ENCODE peak calls at places on chromosomes 5 and 9, in seven cellular contexts. P is NB4, E is body of pancreas, G is heart left ventricle, N is vagina, U is adrenal gland, Y is tibial nerve. K is an unnamed sample.

GRCh38 chr9:87290241-87290700 is 207.4 kb upstream of the DAPK1 start:
- DNase-seq in P (no peak), E (no peak), G (no peak), N (no peak), U (no peak), Y (no peak), K (no peak)

GRCh38 chr5:502325-503079 is 21.7 kb downstream of the SLC9A3 start:
- DNase-seq in P (peak; percentile 54), E (no peak), G (no peak), N (no peak), U (no peak), Y (no peak), K (no peak)

GRCh38 chr9:96554326-96554725 is 65.3 kb downstream of the CDC14B start:
- DNase-seq in P (no peak), E (no peak), G (no peak), N (no peak), U (no peak), Y (no peak), K (no peak)

GRCh38 chr5:56301041-56301440 is 67.9 kb upstream of the ANKRD55 start:
- DNase-seq in P (no peak), E (no peak), G (no peak), N (no peak), U (no peak), Y (no peak), K (no peak)

GRCh38 chr5:124901081-124901480 is 154.6 kb upstream of the ZNF608 start:
- DNase-seq in P (no peak), E (no peak), G (no peak), N (no peak), U (no peak), Y (no peak), K (no peak)

GRCh38 chr9:12774861-12775367 is at the start of gene LURAP1L:
- DNase-seq in P (no peak), E (peak; percentile 79), G (peak; percentile 44), N (no peak), U (peak; percentile 79), Y (no peak), K (no peak)

GRCh38 chr9:91746904-91747303 is 203.1 kb downstream of the ROR2 start:
- DNase-seq in P (no peak), E (no peak), G (no peak), N (no peak), U (no peak), Y (no peak), K (no peak)

GRCh38 chr5:133269707-133270106 is 217.9 kb downstream of the HSPA4 start:
- DNase-seq in P (no peak), E (no peak), G (no peak), N (no peak), U (no peak), Y (no peak), K (no peak)

GRCh38 chr5:157748740-157749461 is 5.4 kb downstream of the LSM11 start:
- DNase-seq in P (no peak), E (no peak), G (no peak), N (no peak), U (peak; percentile 72), Y (no peak), K (no peak)

GRCh38 chr5:50738864-50739263 is 72.4 kb downstream of the PARP8 start:
- DNase-seq in P (no peak), E (no peak), G (no peak), N (no peak), U (no peak), Y (no peak), K (no peak)

GRCh38 chr5:125485003-125485641 is 738.7 kb upstream of the ZNF608 start:
- DNase-seq in P (peak; percentile 25), E (peak; percentile 59), G (peak; percentile 13), N (peak; percentile 95), U (peak; percentile 85), Y (peak; percentile 12), K (no peak)

GRCh38 chr5:180305481-180305880 is 13.6 kb upstream of the MAPK9 start:
- DNase-seq in P (no peak), E (no peak), G (no peak), N (no peak), U (peak; percentile 70), Y (no peak), K (no peak)

GRCh38 chr5:127518319-127518621 is 830 bp downstream of the PRRC1 start:
- DNase-seq in P (no peak), E (no peak), G (no peak), N (no peak), U (no peak), Y (no peak), K (peak; percentile 74)

GRCh38 chr5:160134332-160134731 is 15.1 kb upstream of the PWWP2A start:
- DNase-seq in P (no peak), E (no peak), G (no peak), N (no peak), U (no peak), Y (no peak), K (no peak)

GRCh38 chr5:1400211-1400855 is 44.9 kb downstream of the SLC6A3 start:
- DNase-seq in P (no peak), E (no peak), G (no peak), N (no peak), U (no peak), Y (no peak), K (no peak)

GRCh38 chr5:124240732-124241131 is 505.7 kb downstream of the ZNF608 start:
- DNase-seq in P (no peak), E (no peak), G (no peak), N (no peak), U (no peak), Y (no peak), K (no peak)

GRCh38 chr5:176176231-176176630 is 62.0 kb upstream of the SIMC1 start:
- DNase-seq in P (no peak), E (no peak), G (no peak), N (no peak), U (no peak), Y (no peak), K (no peak)

GRCh38 chr9:76649894-76650293 is 114.3 kb upstream of the PCA3 start:
- DNase-seq in P (no peak), E (no peak), G (no peak), N (no peak), U (no peak), Y (no peak), K (no peak)

GRCh38 chr5:27472000-27472763 is 433.8 kb upstream of the CDH9 start:
- DNase-seq in P (peak; percentile 21), E (peak; percentile 25), G (no peak), N (no peak), U (no peak), Y (no peak), K (peak; percentile 45)

GRCh38 chr5:167814828-167815227 is 476.6 kb upstream of the WWC1 start:
- DNase-seq in P (no peak), E (peak; percentile 9), G (no peak), N (no peak), U (no peak), Y (no peak), K (no peak)

GRCh38 chr9:29873579-29873978 is 2300.3 kb upstream of the C9orf72 start:
- DNase-seq in P (no peak), E (no peak), G (no peak), N (no peak), U (no peak), Y (no peak), K (no peak)

GRCh38 chr5:80761966-80762365 is 107.2 kb upstream of the DHFR start:
- DNase-seq in P (no peak), E (no peak), G (no peak), N (no peak), U (no peak), Y (no peak), K (no peak)

GRCh38 chr5:92605591-92605990 is 975.4 kb downstream of the NR2F1-AS1 start:
- DNase-seq in P (no peak), E (no peak), G (no peak), N (no peak), U (no peak), Y (no peak), K (no peak)

GRCh38 chr9:35790385-35791291 is 753 bp upstream of the NPR2 start:
- DNase-seq in P (peak; percentile 63), E (peak; percentile 78), G (peak; percentile 79), N (no peak), U (peak; percentile 90), Y (peak; percentile 45), K (peak; percentile 85)

GRCh38 chr9:87551692-87552303 is 54.1 kb downstream of the DAPK1 start:
- DNase-seq in P (no peak), E (no peak), G (no peak), N (no peak), U (peak; percentile 56), Y (no peak), K (peak; percentile 96)

GRCh38 chr9:36993933-36994764 is 39.9 kb downstream of the PAX5 start:
- DNase-seq in P (no peak), E (no peak), G (no peak), N (no peak), U (no peak), Y (no peak), K (no peak)

GRCh38 chr5:173890195-173890951 is 2.2 kb downstream of the CPEB4 start:
- DNase-seq in P (no peak), E (no peak), G (peak; percentile 58), N (no peak), U (peak; percentile 85), Y (no peak), K (peak; percentile 81)
- TF ChIP-seq POLR2A in P (no peak), E (no peak), G (peak; percentile 41), N (no peak), U (peak; percentile 69), Y (no peak), K (peak; percentile 90)

GRCh38 chr5:134371834-134372340 is 518 bp downstream of the UBE2B start:
- DNase-seq in P (peak; percentile 74), E (peak; percentile 83), G (peak; percentile 55), N (peak; percentile 91), U (peak; percentile 91), Y (peak; percentile 13), K (peak; percentile 88)
- TF ChIP-seq POLR2A in P (no peak), E (peak; percentile 31), G (peak; percentile 30), N (no peak), U (peak; percentile 80), Y (no peak), K (no peak)

GRCh38 chr5:97888439-97888838 is 705.4 kb upstream of the RIOK2 start:
- DNase-seq in P (no peak), E (no peak), G (no peak), N (no peak), U (no peak), Y (no peak), K (no peak)
- TF ChIP-seq POLR2A in P (no peak), E (no peak), G (no peak), N (no peak), U (no peak), Y (no peak), K (no peak)

GRCh38 chr5:138178516-138179276 is at the start of the genes BRD8 and KIF20A:
- DNase-seq in P (peak; percentile 98), E (peak; percentile 98), G (peak; percentile 97), N (peak; percentile 96), U (peak; percentile 99), Y (peak; percentile 92), K (peak; percentile 98)
- TF ChIP-seq POLR2A in P (peak; percentile 83), E (no peak), G (peak; percentile 44), N (peak; percentile 22), U (peak; percentile 51), Y (no peak), K (peak; percentile 86)

GRCh38 chr9:98255578-98256296 is at the start of gene TBC1D2:
- DNase-seq in P (peak; percentile 95), E (peak; percentile 98), G (peak; percentile 95), N (peak; percentile 94), U (peak; percentile 98), Y (peak; percentile 92), K (peak; percentile 97)
- TF ChIP-seq POLR2A in P (peak; percentile 36), E (no peak), G (no peak), N (no peak), U (peak; percentile 64), Y (peak; percentile 25), K (peak; percentile 79)